ENCODE peak calls at places on chromosomes 11 and 22, in six cellular contexts. P is stomach, Q is spleen, X is breast epithelium, I is sigmoid colon, U is GM23338. Y is an unnamed sample.
A peak's percentile ranks its signal among the peaks of the same experiment; 100 is the strongest.

GRCh38 chr22:19121631-19122142 is 525 bp downstream of the DGCR2 start:
- DNase-seq in U (peak; percentile 70), I (peak; percentile 80), Q (peak; percentile 91), P (peak; percentile 65), X (peak; percentile 68), Y (peak; percentile 64)

GRCh38 chr11:72643547-72643946 is 30.7 kb downstream of the PDE2A start:
- DNase-seq in Q (no peak), U (no peak), P (no peak), X (no peak), I (no peak), Y (no peak)

GRCh38 chr11:17544181-17544622 is at the start of gene USH1C:
- DNase-seq in I (no peak), Q (peak; percentile 73), U (peak; percentile 77), X (peak; percentile 48), P (peak; percentile 72), Y (peak; percentile 80)

GRCh38 chr11:111438846-111439520 is 59.9 kb upstream of the POU2AF1 start:
- DNase-seq in X (no peak), U (no peak), P (no peak), Q (no peak), I (peak; percentile 46), Y (peak; percentile 50)

GRCh38 chr11:95241673-95242072 is 10.7 kb upstream of the SESN3 start:
- DNase-seq in X (no peak), P (no peak), I (no peak), U (no peak), Q (no peak), Y (no peak)

GRCh38 chr11:69305885-69306540 is 12.1 kb downstream of the MYEOV start:
- DNase-seq in U (no peak), I (no peak), P (no peak), X (no peak), Q (no peak), Y (no peak)

GRCh38 chr11:130932086-130932712 is 15.9 kb upstream of the SNX19 start:
- DNase-seq in U (peak; percentile 6), X (no peak), Q (no peak), I (no peak), P (no peak), Y (no peak)

GRCh38 chr11:118872403-118872821 is 11.3 kb upstream of the CXCR5 start:
- DNase-seq in X (no peak), Q (peak; percentile 86), U (no peak), I (no peak), P (no peak), Y (peak; percentile 43)

GRCh38 chr22:34972498-34972897 is 93.5 kb upstream of the ISX start:
- DNase-seq in I (no peak), U (peak; percentile 50), P (no peak), X (no peak), Q (no peak), Y (no peak)

GRCh38 chr11:83713701-83714100 is 427.5 kb upstream of the CCDC90B start:
- DNase-seq in P (peak; percentile 34), I (no peak), U (no peak), X (no peak), Q (no peak), Y (no peak)

GRCh38 chr11:32006799-32007388 is 84.0 kb upstream of the RCN1 start:
- DNase-seq in P (no peak), U (peak; percentile 84), X (no peak), I (no peak), Q (no peak), Y (no peak)

GRCh38 chr22:48918585-48919186 is 909.0 kb downstream of the BRD1 start:
- DNase-seq in X (no peak), P (peak; percentile 13), I (peak; percentile 17), Q (no peak), U (no peak), Y (no peak)

GRCh38 chr11:68118753-68119448 is 2.3 kb downstream of the CHKA start:
- DNase-seq in I (peak; percentile 60), P (peak; percentile 56), U (no peak), Q (no peak), X (no peak), Y (peak; percentile 50)

GRCh38 chr11:117985953-117986887 is at the start of gene IL10RA:
- DNase-seq in I (peak; percentile 91), Q (peak; percentile 98), P (peak; percentile 84), U (peak; percentile 91), X (no peak), Y (peak; percentile 90)

GRCh38 chr11:20093775-20094174 is 66.5 kb downstream of the DBX1 start:
- DNase-seq in P (no peak), Q (no peak), I (no peak), X (no peak), U (no peak), Y (no peak)

GRCh38 chr11:19742595-19743292 is 30.1 kb downstream of the NAV2 start:
- DNase-seq in Q (peak; percentile 82), I (peak; percentile 92), P (peak; percentile 84), U (peak; percentile 81), X (peak; percentile 88), Y (peak; percentile 83)

GRCh38 chr22:30538280-30538679 is 8.3 kb downstream of the SEC14L6 start:
- DNase-seq in X (no peak), Q (no peak), I (no peak), U (no peak), P (no peak), Y (no peak)

GRCh38 chr11:48107188-48107704 is 109.4 kb upstream of the OR4B1 start:
- DNase-seq in P (no peak), I (no peak), X (no peak), U (no peak), Q (peak; percentile 86), Y (peak; percentile 57)

GRCh38 chr22:19988331-19988808 is 28.3 kb downstream of the ARVCF start:
- DNase-seq in Q (no peak), U (no peak), I (no peak), P (no peak), X (no peak), Y (no peak)

GRCh38 chr11:79122759-79123158 is 318.1 kb downstream of the TENM4 start:
- DNase-seq in X (no peak), U (no peak), I (no peak), Q (no peak), P (no peak), Y (no peak)

GRCh38 chr11:122141757-122142156 is 25.7 kb upstream of the BLID start:
- DNase-seq in I (no peak), U (no peak), P (no peak), X (no peak), Q (no peak), Y (no peak)

GRCh38 chr11:122140535-122140934 is 24.5 kb upstream of the BLID start:
- DNase-seq in P (no peak), U (no peak), X (no peak), Q (no peak), I (no peak), Y (no peak)

GRCh38 chr11:122138759-122139594 is 23.0 kb upstream of the BLID start:
- DNase-seq in I (no peak), X (no peak), U (peak; percentile 11), Q (no peak), P (no peak), Y (no peak)

GRCh38 chr11:122137081-122137793 is 21.2 kb upstream of the BLID start:
- DNase-seq in U (no peak), I (no peak), Q (no peak), X (no peak), P (no peak), Y (no peak)

DNA sequence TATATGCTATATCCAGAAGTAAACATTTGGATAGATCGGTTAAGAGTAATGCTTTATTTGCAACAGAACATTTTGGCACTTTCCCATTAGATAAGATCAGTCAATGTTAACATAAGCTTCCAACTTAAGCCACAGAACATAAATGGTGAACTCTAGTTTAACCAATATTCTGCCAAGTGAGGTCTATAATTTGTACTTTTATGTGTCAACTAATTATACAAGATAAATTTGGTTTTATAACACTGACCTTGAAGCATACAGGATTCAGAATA is 23.5 kb upstream of the BLID start:
- DNase-seq in P (no peak), X (no peak), I (no peak), U (no peak), Q (no peak), Y (no peak)
- TF ChIP-seq POLR2AphosphoS5 in P (no peak), X (no peak), I (no peak), U (no peak), Q (no peak), Y (no peak)

DNA sequence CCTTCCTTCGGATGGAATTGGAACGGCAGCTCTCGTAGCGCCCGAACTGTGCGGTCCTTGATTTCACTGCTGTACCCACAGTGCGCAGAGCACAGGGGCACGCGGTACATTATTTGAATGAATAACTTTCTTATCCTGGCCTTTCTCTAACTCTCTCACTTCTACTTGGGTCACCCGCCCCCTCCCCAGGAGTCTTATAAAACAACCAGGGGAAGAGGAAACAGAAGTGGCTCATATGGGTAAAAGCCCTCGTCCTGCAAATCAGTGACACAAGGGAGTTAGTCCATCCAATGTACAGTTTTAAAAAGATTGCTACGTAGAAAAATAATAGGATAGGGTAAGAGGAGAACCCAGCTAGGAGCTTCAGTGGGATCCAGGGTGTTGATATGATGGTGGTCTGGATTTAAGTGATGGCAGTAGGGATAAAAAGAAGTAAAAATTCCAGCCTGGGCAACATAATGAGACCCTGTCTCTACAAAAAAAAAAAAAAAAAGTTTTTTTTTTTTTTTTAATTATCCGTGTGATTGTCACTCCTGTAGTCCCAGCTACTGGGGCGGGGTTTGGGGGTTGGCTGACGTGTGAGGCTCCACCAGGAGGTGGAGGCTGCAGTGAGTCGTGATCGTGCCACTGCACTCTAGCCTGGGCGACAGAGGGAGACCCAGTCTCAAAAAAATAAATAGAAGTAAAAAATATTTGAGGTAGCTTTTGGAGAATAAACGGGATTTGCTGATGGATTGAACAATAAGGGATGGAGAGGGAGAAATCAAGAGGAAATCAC is 7.1 kb upstream of the L3MBTL2 start:
- DNase-seq in U (peak; percentile 56), I (no peak), Q (no peak), X (no peak), P (peak; percentile 50), Y (peak; percentile 56)
- H3K4me1 ChIP-seq in U (no peaks in the 10 kb centered on the region), I (peaks cover 21% of the 10 kb centered on the region), Q (peaks cover 22% of the 10 kb centered on the region), X (no peaks in the 10 kb centered on the region), P (peaks cover 25% of the 10 kb centered on the region), Y (peaks cover 14% of the 10 kb centered on the region)

GRCh38 chr11:57427692-57428082 is 766 bp upstream of the SLC43A3 start:
- DNase-seq in Q (no peak), U (no peak), X (peak; percentile 56), P (peak; percentile 41), I (peak; percentile 94), Y (peak; percentile 54)

GRCh38 chr11:57424802-57425564 is 1.9 kb downstream of the SLC43A3 start:
- DNase-seq in U (no peak), Q (peak; percentile 87), I (peak; percentile 91), P (peak; percentile 56), X (no peak), Y (peak; percentile 66)

GRCh38 chr11:57426754-57427691 is at the start of gene SLC43A3:
- DNase-seq in U (peak; percentile 88), I (peak; percentile 89), X (peak; percentile 63), Q (peak; percentile 93), P (peak; percentile 76), Y (peak; percentile 66)

GRCh38 chr11:57425565-57426438 is 1.1 kb downstream of the SLC43A3 start:
- DNase-seq in Q (peak; percentile 79), P (peak; percentile 25), X (peak; percentile 69), I (peak; percentile 94), U (no peak), Y (peak; percentile 51)

DNA sequence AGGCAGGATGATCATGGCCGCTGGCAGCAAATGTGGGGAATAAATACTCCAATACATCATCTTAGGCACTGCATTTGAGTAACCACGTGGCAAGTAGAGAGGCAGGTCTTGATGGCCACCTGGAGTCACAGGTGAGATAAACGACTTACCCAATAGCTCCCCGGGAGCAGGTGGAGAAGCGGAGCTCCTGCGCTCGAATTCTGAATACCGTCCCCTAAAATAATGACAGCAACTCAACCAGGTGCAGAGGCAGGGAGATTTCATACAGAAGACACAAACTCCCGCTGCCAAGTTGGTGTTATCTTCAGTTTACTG is 525 bp downstream of the SLC43A3 start:
- DNase-seq in Q (no peak), I (no peak), X (no peak), P (no peak), U (peak; percentile 50), Y (no peak)
- H3K4me3 ChIP-seq in Q (peak overlapping the region; percentile 46), I (peak overlapping the region; percentile 52), X (peak overlapping the region; percentile 77), P (peak overlapping the region; percentile 45), U (peak overlapping the region; percentile 61), Y (peak overlapping the region; percentile 38)

GRCh38 chr11:1351278-1351937 is 38.3 kb upstream of the BRSK2 start:
- DNase-seq in U (peak; percentile 23), Q (peak; percentile 3), I (peak; percentile 14), P (no peak), X (no peak), Y (no peak)
- TF ChIP-seq POLR2AphosphoS5 in U (peak; percentile 43), Q (no peak), I (no peak), P (no peak), X (no peak), Y (no peak)

Y was measured in transverse colon.